ENCODE peak calls at places on chromosomes 4 and X, in five cellular contexts. F is HepG2, W is upper lobe of left lung, Y is K562, N is GM12878. J is an unnamed sample.
A peak's percentile ranks its signal among the peaks of the same experiment; 100 is the strongest.

GRCh38 chrX:147948531-147948930 is 32.6 kb upstream of the FMR1NB start:
- ATAC-seq in F (no peak), W (no peak), Y (no peak), N (no peak), J (no peak)

GRCh38 chrX:74449937-74450330 is 28.6 kb downstream of the SLC16A2 start:
- ATAC-seq in F (no peak), W (no peak), Y (no peak), N (no peak), J (no peak)

GRCh38 chr4:152896819-152897218 is 39.3 kb upstream of the FHDC1 start:
- ATAC-seq in F (no peak), W (no peak), Y (no peak), N (no peak), J (no peak)

GRCh38 chr4:127622923-127623754 is 9.6 kb upstream of the INTU start:
- ATAC-seq in F (peak; percentile 99), W (peak; percentile 89), Y (no peak), N (peak; percentile 47), J (peak; percentile 80)

GRCh38 chrX:31063114-31063513 is 8.7 kb downstream of the FTHL17 start:
- ATAC-seq in F (no peak), W (no peak), Y (no peak), N (peak; percentile 64), J (no peak)

GRCh38 chr4:48195853-48196252 is 61.8 kb upstream of the TXK start:
- ATAC-seq in F (no peak), W (no peak), Y (no peak), N (peak; percentile 29), J (no peak)

GRCh38 chr4:103904126-103904525 is 184.3 kb upstream of the TACR3 start:
- ATAC-seq in F (no peak), W (no peak), Y (no peak), N (no peak), J (no peak)

GRCh38 chrX:54181196-54181953 is 1.7 kb downstream of the FAM120C start:
- ATAC-seq in F (no peak), W (no peak), Y (no peak), N (no peak), J (no peak)

GRCh38 chrX:65752294-65752693 is 84.8 kb downstream of the MSN start:
- ATAC-seq in F (no peak), W (no peak), Y (no peak), N (peak; percentile 58), J (no peak)

GRCh38 chr4:17786567-17786966 is 5.1 kb upstream of the FAM184B start:
- ATAC-seq in F (no peak), W (no peak), Y (peak; percentile 66), N (no peak), J (no peak)

GRCh38 chr4:154582723-154583122 is 7.8 kb downstream of the FGA start:
- ATAC-seq in F (no peak), W (no peak), Y (no peak), N (no peak), J (no peak)
- TF ChIP-seq POLR2A in F (no peak), W (no peak), Y (no peak), N (no peak), J (no peak)

GRCh38 chr4:88456757-88457306 is at the start of gene HERC5:
- ATAC-seq in F (peak; percentile 96), W (peak; percentile 98), Y (peak; percentile 75), N (peak; percentile 91), J (peak; percentile 92)
- TF ChIP-seq EP300 in F (no peak), W (no peak), Y (no peak), N (no peak), J (no peak)

DNA sequence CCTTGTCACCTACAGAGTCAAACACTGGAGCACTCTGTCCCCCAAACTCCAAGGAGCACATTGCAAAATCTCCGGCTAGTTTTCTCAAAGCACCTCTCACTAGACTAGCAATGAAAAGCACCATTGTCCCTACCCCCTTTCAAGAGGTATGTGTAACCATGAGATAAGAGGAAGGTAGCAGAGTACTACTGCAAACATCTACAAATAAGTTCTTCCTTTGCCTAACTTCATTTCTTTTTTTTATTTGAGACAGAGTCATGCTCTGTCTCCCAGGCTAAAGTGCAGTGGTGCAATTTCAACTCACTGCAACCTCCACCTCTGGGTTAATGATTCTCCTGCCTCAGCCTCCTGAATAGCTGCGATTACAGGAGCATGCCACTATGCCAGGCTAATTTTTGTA is 17.7 kb downstream of the PPP4R3C start:
- ATAC-seq in F (peak; percentile 93), W (no peak), Y (no peak), N (no peak), J (no peak)
- H3K27me3 ChIP-seq in F (no peaks in the 10 kb centered on the region), W (no peaks in the 10 kb centered on the region), Y (no peaks in the 10 kb centered on the region), N (no peaks in the 10 kb centered on the region), J (no peaks in the 10 kb centered on the region)

GRCh38 chr4:20778896-20779295 is 78.6 kb downstream of the PACRGL start:
- ATAC-seq in F (no peak), W (no peak), Y (no peak), N (no peak), J (no peak)
- TF ChIP-seq POLR2A in F (no peak), W (no peak), Y (no peak), N (no peak), J (no peak)

GRCh38 chr4:138759508-138759907 is 256.1 kb upstream of the NOCT start:
- ATAC-seq in F (no peak), W (no peak), Y (no peak), N (no peak), J (no peak)
- TF ChIP-seq EP300 in F (no peak), W (no peak), Y (no peak), N (no peak), J (no peak)

GRCh38 chr4:38993683-38994082 is 38.5 kb downstream of the TMEM156 start:
- ATAC-seq in F (peak; percentile 91), W (no peak), Y (no peak), N (peak; percentile 49), J (no peak)
- H3K27me3 ChIP-seq in F (no peaks in the 10 kb centered on the region), W (no peaks in the 10 kb centered on the region), Y (no peaks in the 10 kb centered on the region), N (no peaks in the 10 kb centered on the region), J (no peaks in the 10 kb centered on the region)

GRCh38 chrX:23673108-23673507 is 5.8 kb downstream of the PRDX4 start:
- ATAC-seq in F (no peak), W (no peak), Y (no peak), N (no peak), J (no peak)

GRCh38 chrX:23662853-23663252 is 4.4 kb upstream of the PRDX4 start:
- ATAC-seq in F (no peak), W (no peak), Y (no peak), N (peak; percentile 63), J (no peak)

GRCh38 chrX:23666282-23666681 is 1.0 kb upstream of the PRDX4 start:
- ATAC-seq in F (no peak), W (no peak), Y (no peak), N (no peak), J (no peak)

GRCh38 chrX:23667239-23668177 is at the start of gene PRDX4:
- ATAC-seq in F (peak; percentile 94), W (peak; percentile 100), Y (peak; percentile 94), N (peak; percentile 83), J (peak; percentile 96)

GRCh38 chrX:23668335-23668734 is 1.0 kb downstream of the PRDX4 start:
- ATAC-seq in F (no peak), W (no peak), Y (peak; percentile 2), N (peak; percentile 45), J (no peak)
- TF ChIP-seq POLR2A in F (no peak), W (no peak), Y (no peak), N (no peak), J (no peak)

DNA sequence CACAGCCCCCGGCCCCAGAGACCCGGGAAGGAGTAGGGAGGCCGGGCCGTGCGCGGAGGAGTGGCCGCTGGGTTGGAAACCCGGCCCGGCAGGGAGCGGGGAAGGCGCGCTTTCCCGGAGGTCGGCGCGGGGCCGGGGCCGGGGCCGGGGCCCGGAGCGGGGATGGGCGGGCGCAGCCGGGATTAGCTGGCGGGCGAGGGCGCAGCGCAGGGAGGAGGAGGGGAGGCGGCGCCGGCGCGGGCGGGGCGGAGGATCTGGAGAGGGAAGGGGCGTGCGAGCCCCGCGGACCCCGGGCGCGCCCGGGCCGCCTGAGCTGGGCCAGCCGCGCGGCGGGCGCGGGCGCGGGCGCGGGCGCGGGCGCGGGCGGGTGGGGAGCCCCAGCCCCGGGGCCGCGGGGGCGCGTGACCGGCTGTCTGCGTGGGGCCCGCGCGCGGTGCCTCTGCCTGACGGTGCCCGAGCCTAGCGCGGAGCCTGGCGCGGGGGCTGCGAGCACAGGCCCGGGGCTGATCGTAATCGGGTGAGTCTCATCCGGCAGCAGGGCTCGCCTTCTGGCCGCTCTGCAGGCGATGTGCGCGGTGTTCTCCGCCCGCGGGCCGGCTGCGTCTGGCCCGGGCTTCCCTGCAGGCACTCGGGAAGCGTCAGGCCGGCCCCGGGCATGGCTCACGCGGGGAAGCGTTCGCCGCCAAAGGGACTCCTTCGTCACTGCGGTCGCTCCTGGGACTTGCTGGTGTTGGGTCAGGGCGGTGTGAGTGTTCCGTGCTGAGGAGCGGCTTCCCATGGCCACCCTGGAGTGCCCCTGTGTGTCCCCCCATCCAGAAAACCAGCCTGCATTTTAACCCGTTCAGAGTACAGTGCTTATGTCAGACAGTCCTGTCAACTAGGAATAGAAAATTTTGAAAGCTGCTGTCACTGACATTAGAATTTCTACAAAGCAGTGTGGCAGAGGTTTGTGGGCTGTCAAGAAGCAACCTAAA is 40.4 kb downstream of the FAM149A start:
- ATAC-seq in F (peak; percentile 80), W (peak; percentile 90), Y (peak; percentile 70), N (no peak), J (peak; percentile 84)
- TF ChIP-seq EP300 in F (no peak), W (no peak), Y (no peak), N (no peak), J (no peak)

GRCh38 chrX:132071260-132071659 is 48.2 kb downstream of the STK26 start:
- ATAC-seq in F (no peak), W (no peak), Y (peak; percentile 64), N (peak; percentile 54), J (no peak)
- H3K27me3 ChIP-seq in F (no peaks in the 10 kb centered on the region), W (no peaks in the 10 kb centered on the region), Y (no peaks in the 10 kb centered on the region), N (no peaks in the 10 kb centered on the region), J (no peaks in the 10 kb centered on the region)